ENCODE peak calls at places on chromosomes 2 and 18, in five cellular contexts. G is neuronal stem cell, C is lower lobe of right lung, N is M059J, O is mucosa of descending colon. F is an unnamed sample.

GRCh38 chr18:6482198-6482977 is 67.7 kb upstream of the L3MBTL4 start:
- DNase-seq in G (peak; percentile 57), O (peak; percentile 57), C (peak; percentile 75), N (peak; percentile 1), F (peak; percentile 28)

GRCh38 chr2:53182609-53183008 is 585.0 kb upstream of the CHAC2 start:
- DNase-seq in N (no peak), G (no peak), C (no peak), O (no peak), F (no peak)

GRCh38 chr2:239602290-239603282 is 201.8 kb upstream of the HDAC4 start:
- DNase-seq in N (no peak), C (peak; percentile 39), G (no peak), O (peak; percentile 17), F (peak; percentile 13)

GRCh38 chr18:23650963-23651927 is 11.5 kb downstream of the ANKRD29 start:
- DNase-seq in G (no peak), C (no peak), O (no peak), N (peak; percentile 85), F (no peak)

GRCh38 chr2:17442334-17442733 is 75.9 kb downstream of the RAD51AP2 start:
- DNase-seq in G (no peak), C (no peak), N (peak; percentile 14), O (no peak), F (no peak)

GRCh38 chr2:55862673-55863390 is 60.8 kb downstream of the EFEMP1 start:
- DNase-seq in C (no peak), N (peak; percentile 99), G (no peak), O (no peak), F (no peak)

GRCh38 chr2:10382313-10383061 is 65.6 kb downstream of the ODC1 start:
- DNase-seq in C (peak; percentile 87), N (no peak), G (no peak), O (peak; percentile 64), F (peak; percentile 58)

GRCh38 chr2:138609446-138609845 is 107.9 kb downstream of the SPOPL start:
- DNase-seq in O (no peak), C (no peak), N (no peak), G (no peak), F (no peak)

GRCh38 chr2:19462228-19462627 is 103.8 kb upstream of the OSR1 start:
- DNase-seq in O (no peak), N (no peak), G (no peak), C (no peak), F (no peak)

GRCh38 chr2:115084446-115084845 is 642.0 kb downstream of the DPP10 start:
- DNase-seq in O (no peak), N (no peak), G (no peak), C (no peak), F (no peak)

GRCh38 chr2:176931588-176932563 is 280.7 kb upstream of the HNRNPA3 start:
- DNase-seq in O (no peak), C (no peak), N (peak; percentile 66), G (no peak), F (no peak)

GRCh38 chr18:55515946-55516710 is 71.9 kb downstream of the TCF4 start:
- DNase-seq in N (peak; percentile 97), G (no peak), O (no peak), C (no peak), F (no peak)

GRCh38 chr2:173359231-173359630 is 4.6 kb downstream of the CDCA7 start:
- DNase-seq in C (no peak), N (peak; percentile 4), G (no peak), O (no peak), F (no peak)

GRCh38 chr2:85053802-85054201 is 79.4 kb upstream of the TCF7L1 start:
- DNase-seq in O (peak; percentile 68), G (no peak), C (no peak), N (peak; percentile 33), F (peak; percentile 69)

GRCh38 chr18:48530399-48531081 is 8.3 kb upstream of the CTIF start:
- DNase-seq in C (no peak), G (no peak), N (no peak), O (no peak), F (no peak)

GRCh38 chr2:29650634-29651097 is 270.7 kb downstream of the ALK start:
- DNase-seq in O (no peak), N (peak; percentile 46), G (no peak), C (no peak), F (no peak)

GRCh38 chr2:181025004-181025403 is 44.6 kb downstream of the UBE2E3 start:
- DNase-seq in C (no peak), N (peak; percentile 22), G (no peak), O (no peak), F (no peak)

GRCh38 chr18:10892801-10893595 is 256.4 kb downstream of the PIEZO2 start:
- DNase-seq in O (no peak), G (no peak), C (no peak), N (peak; percentile 43), F (no peak)

GRCh38 chr2:109216332-109216731 is 87.3 kb downstream of the SH3RF3 start:
- DNase-seq in C (no peak), O (peak; percentile 53), G (no peak), N (no peak), F (no peak)

GRCh38 chr2:120934891-120935338 is 199.2 kb downstream of the GLI2 start:
- DNase-seq in N (peak; percentile 95), G (no peak), O (peak; percentile 42), C (no peak), F (peak; percentile 83)

GRCh38 chr2:7773362-7773973 is 856.3 kb downstream of the RNF144A start:
- DNase-seq in C (peak; percentile 50), O (no peak), N (no peak), G (no peak), F (no peak)

GRCh38 chr2:128438586-128438985 is 119.9 kb upstream of the HS6ST1 start:
- DNase-seq in G (no peak), O (no peak), C (no peak), N (no peak), F (peak; percentile 3)

GRCh38 chr2:79981316-79981715 is 323.2 kb downstream of the LRRTM1 start:
- DNase-seq in G (no peak), O (no peak), N (no peak), C (no peak), F (no peak)

GRCh38 chr18:13216732-13217465 is 1.7 kb upstream of the LDLRAD4 start:
- DNase-seq in O (peak; percentile 73), G (peak; percentile 59), N (no peak), C (no peak), F (peak; percentile 44)

GRCh38 chr2:105604938-105605337 is 139.8 kb upstream of the NCK2 start:
- DNase-seq in N (no peak), O (no peak), G (no peak), C (no peak), F (no peak)

GRCh38 chr2:233033672-233034071 is 1.2 kb downstream of the NEU2 start:
- DNase-seq in O (no peak), G (no peak), N (peak; percentile 61), C (no peak), F (no peak)

GRCh38 chr2:152542995-152543481 is 174.2 kb downstream of the PRPF40A start:
- DNase-seq in C (no peak), G (peak; percentile 48), O (no peak), N (peak; percentile 97), F (no peak)

GRCh38 chr2:203936535-203936934 is at the start of gene ICOS:
- DNase-seq in N (no peak), G (no peak), C (no peak), O (no peak), F (no peak)

GRCh38 chr18:10297079-10297478 is 157.4 kb upstream of the APCDD1 start:
- DNase-seq in C (no peak), O (no peak), G (peak; percentile 53), N (no peak), F (no peak)

GRCh38 chr18:23273443-23273966 is 138.2 kb downstream of the CABLES1 start:
- DNase-seq in N (no peak), C (no peak), G (no peak), O (no peak), F (no peak)

GRCh38 chr18:1103567-1103966 is 198.9 kb downstream of the ADCYAP1 start:
- DNase-seq in G (no peak), C (no peak), N (no peak), O (no peak), F (no peak)

GRCh38 chr2:24907106-24907505 is 12.9 kb downstream of the ADCY3 start:
- DNase-seq in N (peak; percentile 36), G (no peak), C (no peak), O (no peak), F (no peak)

F was measured in colonic mucosa.